ENCODE peak calls at places on chromosomes 3 and 15, in ten cellular contexts. N is spleen, R is psoas muscle, K is foreskin fibroblast, Q is fibroblast of the aortic adventitia, I is A549, P is AG10803, B is AG04450, Y is bronchial epithelial cell, E is tibial artery. U is an unnamed sample.

GRCh38 chr3:98552232-98553020 is 20.6 kb downstream of the GPR15 start:
- DNase-seq in Y (no peak), I (no peak), Q (no peak), B (no peak), P (no peak), N (no peak), E (no peak), R (no peak), K (no peak), U (no peak)

GRCh38 chr3:194586839-194587238 is 46.4 kb downstream of the TMEM44 start:
- DNase-seq in R (no peak), N (no peak), Q (peak; percentile 89), K (peak; percentile 59), B (no peak), P (peak; percentile 73), I (no peak), Y (peak; percentile 72), E (no peak), U (no peak)

GRCh38 chr3:26068890-26069289 is 279.0 kb downstream of the OXSM start:
- DNase-seq in K (no peak), Y (no peak), Q (no peak), B (no peak), N (no peak), P (no peak), I (no peak), E (no peak), R (no peak), U (no peak)

GRCh38 chr3:180409170-180409569 is 192.8 kb upstream of the TTC14 start:
- DNase-seq in Y (peak; percentile 88), P (no peak), K (no peak), R (no peak), I (no peak), N (no peak), B (no peak), Q (no peak), E (no peak), U (no peak)

GRCh38 chr15:58590236-58590635 is 158.4 kb downstream of the LIPC start:
- DNase-seq in E (no peak), N (no peak), P (no peak), I (no peak), R (no peak), Q (peak; percentile 23), K (no peak), B (no peak), Y (peak; percentile 31), U (no peak)

GRCh38 chr3:49799761-49800160 is at the start of gene CDHR4:
- DNase-seq in E (peak; percentile 79), P (peak; percentile 85), R (peak; percentile 45), K (peak; percentile 83), Y (peak; percentile 87), Q (peak; percentile 85), I (peak; percentile 89), N (no peak), B (no peak), U (no peak)

GRCh38 chr3:29950232-29950631 is 656.2 kb upstream of the TGFBR2 start:
- DNase-seq in K (peak; percentile 50), E (no peak), R (no peak), Q (no peak), B (no peak), Y (no peak), N (no peak), I (no peak), P (peak; percentile 60), U (no peak)

GRCh38 chr15:95059346-95059905 is 828.1 kb downstream of the MCTP2 start:
- DNase-seq in E (no peak), Y (no peak), B (no peak), P (no peak), Q (no peak), K (no peak), I (no peak), R (no peak), N (no peak), U (no peak)

DNA sequence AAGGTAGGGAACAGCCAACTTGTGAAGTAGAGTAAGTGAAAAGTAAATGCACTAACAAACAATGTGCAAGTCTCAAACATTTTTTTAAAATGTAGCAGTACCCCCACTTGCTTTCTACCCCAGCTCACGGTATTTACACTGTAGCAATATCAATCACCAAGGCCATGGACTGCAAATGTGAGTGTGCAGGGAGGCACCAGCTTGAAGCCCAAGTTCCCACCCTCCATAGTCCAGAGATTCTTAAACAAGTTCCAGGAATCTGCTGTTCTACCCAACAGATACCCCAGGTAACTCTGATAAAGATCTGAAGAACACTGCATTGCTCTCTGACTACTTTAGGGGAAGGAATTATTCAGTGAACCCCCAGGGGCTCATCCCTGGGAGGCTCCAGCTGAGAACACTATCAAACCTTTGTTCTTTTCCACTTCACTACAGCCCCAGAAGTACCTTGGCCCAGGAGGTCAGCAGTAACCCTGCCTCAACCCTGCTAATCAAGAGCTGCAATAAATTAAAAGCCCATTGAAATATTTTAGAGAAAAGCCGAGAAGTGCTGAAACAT is 86.1 kb downstream of the FOXP1 start:
- DNase-seq in R (no peak), K (no peak), Y (no peak), B (no peak), E (no peak), I (no peak), Q (no peak), N (no peak), P (no peak), U (no peak)
- H3K4me3 ChIP-seq in R (no peak overlapping the region), K (no peak overlapping the region), Y (no peak overlapping the region), B (no peak overlapping the region), E (no peak overlapping the region), I (no peak overlapping the region), Q (no peak overlapping the region), N (no peak overlapping the region), P (no peak overlapping the region), U (no peak overlapping the region)

GRCh38 chr3:31909455-31909854 is 71.6 kb downstream of the OSBPL10 start:
- DNase-seq in R (no peak), B (no peak), E (no peak), Y (no peak), P (no peak), N (no peak), I (no peak), Q (no peak), K (no peak), U (no peak)

GRCh38 chr3:31911124-31911523 is 69.9 kb downstream of the OSBPL10 start:
- DNase-seq in N (no peak), R (no peak), I (no peak), Y (no peak), Q (no peak), P (no peak), E (no peak), K (no peak), B (no peak), U (no peak)

GRCh38 chr3:31906182-31906581 is 74.9 kb downstream of the OSBPL10 start:
- DNase-seq in N (no peak), Q (peak; percentile 23), E (no peak), R (no peak), I (no peak), K (no peak), B (no peak), Y (peak; percentile 24), P (no peak), U (no peak)

GRCh38 chr3:31911643-31912042 is 69.4 kb downstream of the OSBPL10 start:
- DNase-seq in R (no peak), K (no peak), B (no peak), I (no peak), Y (peak; percentile 95), P (no peak), E (no peak), N (no peak), Q (no peak), U (no peak)

GRCh38 chr3:31908391-31909097 is 72.5 kb downstream of the OSBPL10 start:
- DNase-seq in Y (peak; percentile 16), R (no peak), Q (no peak), P (no peak), B (no peak), E (no peak), N (no peak), I (peak; percentile 14), K (no peak), U (no peak)
- TF ChIP-seq CTCF in Y (no peak), R (no peak), Q (no peak), P (no peak), B (peak; percentile 27), E (no peak), N (no peak), I (peak; percentile 10), K (no peak), U (no peak)

GRCh38 chr15:78811124-78811824 is at the start of gene ADAMTS7:
- DNase-seq in K (peak; percentile 53), R (peak; percentile 83), B (peak; percentile 32), Y (no peak), E (peak; percentile 58), I (peak; percentile 96), Q (peak; percentile 62), P (peak; percentile 66), N (peak; percentile 88), U (no peak)

GRCh38 chr15:78808550-78808949 is 2.7 kb downstream of the ADAMTS7 start:
- DNase-seq in Y (peak; percentile 14), K (peak; percentile 51), P (no peak), I (peak; percentile 71), R (no peak), Q (peak; percentile 22), B (no peak), N (no peak), E (no peak), U (peak; percentile 31)

GRCh38 chr15:78810003-78810376 is 1.3 kb downstream of the ADAMTS7 start:
- DNase-seq in Y (no peak), I (no peak), Q (no peak), B (no peak), P (no peak), K (no peak), E (no peak), R (no peak), N (no peak), U (no peak)

GRCh38 chr15:78811825-78812183 is 540 bp upstream of the ADAMTS7 start:
- DNase-seq in Y (no peak), N (no peak), K (no peak), B (no peak), Q (no peak), I (no peak), E (no peak), P (no peak), R (peak; percentile 30), U (no peak)

DNA sequence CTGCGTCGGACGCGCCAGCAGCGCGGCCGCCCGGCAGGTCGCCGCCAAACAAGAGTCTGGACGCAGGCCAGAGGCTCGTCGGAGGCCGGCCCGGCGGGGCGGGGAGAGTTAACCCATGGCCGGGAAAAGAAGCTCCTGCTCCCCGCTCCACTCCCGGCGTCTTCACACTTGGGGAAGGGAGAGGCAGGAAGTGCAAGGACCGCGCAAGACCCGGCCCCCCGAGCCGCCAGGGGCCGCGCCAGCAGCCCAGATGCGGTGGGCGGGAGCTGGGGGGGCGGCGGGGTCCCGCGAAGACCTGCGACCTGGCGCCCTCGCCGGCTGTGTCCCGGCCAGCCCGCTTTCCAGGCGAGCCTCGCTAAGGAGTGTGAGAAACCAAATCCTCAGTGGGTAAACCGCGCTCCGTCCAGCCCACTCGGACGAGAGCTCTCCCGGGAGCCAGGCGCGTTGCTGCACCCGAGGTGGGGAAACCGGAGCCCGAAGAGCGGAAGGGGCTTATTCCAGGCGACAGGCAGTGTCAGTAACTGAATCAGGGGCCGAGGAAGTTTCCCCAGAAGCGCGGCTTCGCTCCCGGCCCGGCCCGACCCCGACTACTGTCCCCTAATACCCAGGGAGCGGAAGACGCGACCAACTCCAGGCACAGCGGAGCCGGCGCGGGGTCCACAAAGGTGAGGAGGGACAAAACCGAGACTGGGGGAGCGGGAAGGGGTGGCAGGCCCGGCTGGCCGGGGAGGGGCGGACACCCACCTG is 714 bp downstream of the ADAMTS7 start:
- DNase-seq in E (no peak), Y (no peak), I (peak; percentile 79), P (peak; percentile 14), Q (peak; percentile 40), R (peak; percentile 64), B (no peak), K (peak; percentile 12), N (peak; percentile 81), U (no peak)
- H3K4me3 ChIP-seq in E (peak overlapping the region; percentile 80), Y (peak overlapping the region; percentile 38), I (peak overlapping the region; percentile 74), P (peak overlapping the region; percentile 57), Q (peak overlapping the region; percentile 70), R (peak overlapping the region; percentile 80), B (peak overlapping the region; percentile 72), K (peak overlapping the region; percentile 55), N (peak overlapping the region; percentile 50), U (peak overlapping the region; percentile 53)

GRCh38 chr3:8097690-8098089 is 403.9 kb upstream of the LMCD1 start:
- DNase-seq in R (no peak), P (no peak), Y (no peak), B (no peak), E (no peak), K (no peak), Q (no peak), N (no peak), I (no peak), U (no peak)
- TF ChIP-seq CTCF in R (no peak), P (no peak), Y (no peak), B (no peak), E (no peak), K (no peak), Q (no peak), N (no peak), I (no peak), U (no peak)

U was measured in GM12864.